ENCODE peak calls at places on chromosomes 1 and 21, in seven cellular contexts. H, M, E, G, O, Q and C are unnamed samples.

GRCh38 chr1:33410091-33410701 is 20.7 kb downstream of the PHC2 start:
- DNase-seq in H (no peak), M (peak), E (no peak), G (no peak), O (no peak), Q (no peak), C (no peak)

GRCh38 chr1:218347316-218347712 is 2.2 kb downstream of the TGFB2 start:
- DNase-seq in H (no peak), M (peak), E (no peak), G (no peak), O (peak), Q (no peak), C (no peak)

GRCh38 chr1:203572134-203572625 is 54.5 kb upstream of the ATP2B4 start:
- DNase-seq in H (no peak), M (peak), E (no peak), G (no peak), O (peak), Q (no peak), C (no peak)

GRCh38 chr1:106798991-106799390 is 257.5 kb upstream of the PRMT6 start:
- DNase-seq in H (no peak), M (peak), E (no peak), G (no peak), O (no peak), Q (no peak), C (no peak)

GRCh38 chr1:190479028-190479427 is 1.4 kb upstream of the BRINP3 start:
- DNase-seq in H (no peak), M (peak), E (no peak), G (no peak), O (no peak), Q (peak), C (no peak)

GRCh38 chr1:6392880-6393399 is 627 bp downstream of the ACOT7 start:
- DNase-seq in H (no peak), M (no peak), E (no peak), G (no peak), O (no peak), Q (peak), C (no peak)

GRCh38 chr1:206674745-206675175 is 9.9 kb upstream of the MAPKAPK2 start:
- DNase-seq in H (no peak), M (peak), E (peak), G (peak), O (peak), Q (peak), C (no peak)

GRCh38 chr1:209879539-209879938 is 51.8 kb downstream of the UTP25 start:
- DNase-seq in H (no peak), M (no peak), E (no peak), G (no peak), O (no peak), Q (no peak), C (no peak)

GRCh38 chr1:18940303-18941020 is 16.0 kb downstream of the IFFO2 start:
- DNase-seq in H (no peak), M (peak), E (no peak), G (no peak), O (no peak), Q (no peak), C (no peak)

GRCh38 chr1:39378377-39378776 is 113.1 kb upstream of the BMP8A start:
- DNase-seq in H (no peak), M (no peak), E (no peak), G (no peak), O (no peak), Q (peak), C (no peak)

GRCh38 chr1:53367503-53368313 is 39.8 kb upstream of the LRP8 start:
- DNase-seq in H (peak), M (no peak), E (peak), G (no peak), O (peak), Q (no peak), C (peak)

GRCh38 chr1:233289676-233290075 is 5.8 kb downstream of the PCNX2 start:
- DNase-seq in H (no peak), M (no peak), E (no peak), G (no peak), O (no peak), Q (no peak), C (no peak)

GRCh38 chr1:173476664-173477285 is 360 bp upstream of the PRDX6 start:
- DNase-seq in H (peak), M (peak), E (peak), G (peak), O (peak), Q (peak), C (peak)

GRCh38 chr1:110091791-110092190 is 20.5 kb upstream of the UBL4B start:
- DNase-seq in H (no peak), M (peak), E (no peak), G (no peak), O (no peak), Q (no peak), C (no peak)

GRCh38 chr1:65021792-65022191 is 55.4 kb upstream of the JAK1 start:
- DNase-seq in H (no peak), M (no peak), E (no peak), G (no peak), O (no peak), Q (no peak), C (no peak)

GRCh38 chr1:46442317-46443161 is 47.1 kb upstream of the DMBX1 start:
- DNase-seq in H (peak), M (peak), E (peak), G (peak), O (peak), Q (peak), C (peak)

DNA sequence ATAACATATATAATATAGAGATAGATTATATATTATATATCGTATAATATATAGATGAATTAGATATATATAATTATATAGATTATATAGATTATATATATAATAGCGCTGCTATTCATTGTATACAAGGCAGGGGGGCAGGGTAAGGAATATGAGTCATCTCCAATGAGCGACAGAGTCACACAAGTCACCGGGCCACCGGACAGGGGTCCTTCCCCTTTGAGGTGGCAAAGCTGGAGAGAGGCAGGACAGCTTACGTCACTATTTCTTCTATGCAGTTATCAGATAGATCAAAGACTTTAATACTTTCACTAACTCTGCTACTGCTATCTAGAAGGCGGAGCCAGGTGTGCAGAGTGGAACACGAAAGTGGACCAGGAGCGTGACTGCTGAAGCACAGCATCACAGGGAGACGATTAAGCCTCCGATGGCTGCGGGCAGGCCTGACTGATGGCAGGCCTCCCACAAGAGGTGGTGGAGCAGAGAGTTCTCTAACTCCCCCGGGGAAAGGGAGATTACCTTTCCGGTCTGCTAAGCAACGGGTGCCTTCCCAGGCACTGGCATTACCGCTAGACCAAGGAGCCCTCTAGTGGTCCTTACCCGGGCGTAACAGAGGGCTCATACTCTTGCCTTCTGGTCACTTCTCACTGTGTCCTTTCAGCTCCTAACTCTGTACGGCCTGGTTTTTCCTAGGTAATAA is 2154.7 kb downstream of the MRPL39 start:
- DNase-seq in H (no peak), M (no peak), E (no peak), G (no peak), O (no peak), Q (no peak), C (no peak)
- TF ChIP-seq CTCF in H (no peak), M (no peak), E (no peak), G (no peak), O (no peak), Q (no peak), C (no peak)

DNA sequence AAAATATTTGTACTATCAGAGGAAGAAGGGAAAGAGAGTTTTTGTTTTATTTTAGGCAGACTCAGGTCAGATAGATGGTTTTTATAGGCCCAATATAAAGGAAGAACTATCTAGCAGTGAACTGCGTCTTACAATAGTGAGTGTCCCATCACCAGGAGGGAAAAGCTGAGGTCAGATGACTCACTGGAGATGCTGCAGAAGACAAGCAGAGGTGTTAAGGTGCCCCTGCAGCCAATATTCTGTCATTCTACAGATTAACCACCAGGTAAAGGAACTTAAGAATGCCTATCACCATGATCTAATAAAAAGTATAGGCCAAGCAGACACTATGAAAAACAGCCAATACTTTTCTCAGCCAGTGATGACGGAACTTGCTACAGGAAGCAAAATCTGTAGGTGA is 29.6 kb downstream of the IVNS1ABP start:
- DNase-seq in H (no peak), M (no peak), E (no peak), G (no peak), O (no peak), Q (no peak), C (no peak)
- TF ChIP-seq CTCF in H (no peak), M (no peak), E (no peak), G (no peak), O (no peak), Q (no peak), C (no peak)

GRCh38 chr1:8641317-8641997 is 176.0 kb downstream of the RERE start:
- DNase-seq in H (no peak), M (no peak), E (no peak), G (no peak), O (no peak), Q (no peak), C (no peak)

GRCh38 chr1:8633741-8634493 is 183.5 kb downstream of the RERE start:
- DNase-seq in H (no peak), M (no peak), E (no peak), G (no peak), O (no peak), Q (no peak), C (no peak)

GRCh38 chr1:8642114-8642513 is 175.3 kb downstream of the RERE start:
- DNase-seq in H (no peak), M (no peak), E (no peak), G (no peak), O (no peak), Q (no peak), C (no peak)

GRCh38 chr1:8643542-8644536 is 173.6 kb downstream of the RERE start:
- DNase-seq in H (no peak), M (no peak), E (no peak), G (no peak), O (no peak), Q (no peak), C (no peak)

DNA sequence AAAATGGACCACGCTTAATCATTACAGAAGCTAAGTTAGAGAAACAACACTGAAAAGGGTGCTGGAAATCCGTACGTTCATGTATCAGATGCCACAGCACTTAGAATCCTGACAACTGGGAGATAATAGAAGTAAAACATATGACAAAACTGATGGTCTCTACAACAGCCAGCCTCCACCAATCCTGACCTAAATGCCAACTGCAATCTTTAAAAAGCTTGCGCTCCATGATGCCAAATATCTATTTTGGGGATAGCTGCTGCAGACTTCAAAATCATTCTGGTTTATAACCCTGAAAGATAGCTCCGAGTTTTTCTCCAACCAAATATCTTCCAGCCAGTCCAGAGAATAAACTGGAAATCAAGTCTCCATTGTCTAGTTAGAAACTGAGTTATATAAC is 178.3 kb downstream of the RERE start:
- DNase-seq in H (no peak), M (no peak), E (no peak), G (no peak), O (no peak), Q (no peak), C (no peak)
- TF ChIP-seq CTCF in H (no peak), M (no peak), E (no peak), G (no peak), O (no peak), Q (no peak), C (no peak)

GRCh38 chr1:183633676-183634343 is 1.8 kb downstream of the ARPC5 start:
- DNase-seq in H (no peak), M (peak), E (no peak), G (peak), O (no peak), Q (no peak), C (no peak)
- TF ChIP-seq CTCF in H (peak), M (peak), E (peak), G (peak), O (peak), Q (peak), C (peak)

DNA sequence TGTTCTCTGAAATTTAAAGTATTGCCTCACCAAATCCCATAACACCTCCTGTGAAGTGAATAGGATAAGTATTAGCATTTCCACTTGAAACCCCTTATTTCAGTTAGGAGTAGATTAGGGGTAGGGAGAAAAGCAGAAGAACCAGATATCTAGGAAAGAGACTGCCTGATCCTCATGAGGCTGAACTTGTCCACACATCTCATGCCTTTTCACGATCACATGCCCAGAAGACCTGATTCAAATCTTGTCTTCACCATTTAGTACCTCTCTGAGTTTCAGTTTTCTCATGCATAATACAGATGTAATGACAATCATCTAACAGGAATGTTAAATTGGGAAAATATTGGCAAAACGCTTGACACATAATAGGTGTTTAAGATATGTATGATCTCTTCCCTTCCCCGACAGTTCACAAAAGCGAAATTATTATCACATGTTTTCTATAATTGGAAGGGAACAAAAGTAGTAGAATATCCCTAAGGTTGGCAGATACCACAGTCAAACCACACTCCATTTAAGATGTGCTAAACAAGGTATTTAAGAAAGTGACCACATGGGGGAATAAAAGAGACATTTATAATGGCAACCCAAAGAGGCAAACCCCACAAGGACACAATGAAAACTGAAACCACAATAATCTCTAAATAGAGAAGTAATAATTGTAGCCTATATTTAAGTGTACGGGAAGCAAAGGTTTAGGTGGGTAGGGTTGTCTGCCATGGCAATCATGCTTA is 25.2 kb downstream of the GFI1 start:
- DNase-seq in H (no peak), M (no peak), E (no peak), G (no peak), O (no peak), Q (no peak), C (no peak)
- TF ChIP-seq CTCF in H (no peak), M (no peak), E (no peak), G (no peak), O (no peak), Q (no peak), C (no peak)